ENCODE peak calls at places on chromosome 20, in seven cellular contexts. N, H, L, K, J, W and B are unnamed samples.

GRCh38 chr20:48049631-48050030 is 264.4 kb upstream of the SULF2 start:
- DNase-seq in N (no peak), H (no peak), L (no peak), K (no peak), J (no peak), W (no peak), B (no peak)

GRCh38 chr20:36273414-36274247 is 32.5 kb upstream of the DLGAP4 start:
- DNase-seq in N (no peak), H (no peak), L (no peak), K (no peak), J (no peak), W (no peak), B (no peak)

GRCh38 chr20:33803921-33804337 is 7.2 kb upstream of the CHMP4B start:
- DNase-seq in N (no peak), H (no peak), L (no peak), K (no peak), J (no peak), W (no peak), B (no peak)

GRCh38 chr20:47502801-47503239 is 1.1 kb downstream of the NCOA3 start:
- DNase-seq in N (no peak), H (no peak), L (no peak), K (no peak), J (no peak), W (no peak), B (peak; percentile 5)

GRCh38 chr20:17571153-17571527 is 1.3 kb downstream of the DSTN start:
- DNase-seq in N (no peak), H (no peak), L (no peak), K (no peak), J (no peak), W (no peak), B (no peak)

GRCh38 chr20:38395165-38395564 is 40.0 kb downstream of the SNHG17 start:
- DNase-seq in N (no peak), H (no peak), L (no peak), K (no peak), J (no peak), W (no peak), B (no peak)

GRCh38 chr20:46305331-46305972 is 2.8 kb downstream of the CDH22 start:
- DNase-seq in N (no peak), H (peak; percentile 41), L (no peak), K (no peak), J (no peak), W (no peak), B (peak; percentile 25)

GRCh38 chr20:35947489-35947888 is 6.8 kb downstream of the SCAND1 start:
- DNase-seq in N (no peak), H (no peak), L (no peak), K (no peak), J (no peak), W (no peak), B (no peak)

GRCh38 chr20:57582432-57583288 is 21.8 kb downstream of the PCK1 start:
- DNase-seq in N (no peak), H (no peak), L (no peak), K (no peak), J (peak; percentile 45), W (no peak), B (peak; percentile 71)

GRCh38 chr20:37394543-37395410 is 48.8 kb downstream of the SRC start:
- DNase-seq in N (no peak), H (no peak), L (no peak), K (no peak), J (peak; percentile 15), W (no peak), B (no peak)

GRCh38 chr20:63747622-63748355 is 8.2 kb downstream of the SLC2A4RG start:
- DNase-seq in N (peak; percentile 78), H (peak; percentile 25), L (no peak), K (no peak), J (peak; percentile 59), W (no peak), B (no peak)

GRCh38 chr20:35394271-35394670 is 17.5 kb downstream of the UQCC1 start:
- DNase-seq in N (no peak), H (no peak), L (no peak), K (no peak), J (no peak), W (no peak), B (no peak)

GRCh38 chr20:34066476-34067090 is 45.5 kb downstream of the EIF2S2 start:
- DNase-seq in N (no peak), H (no peak), L (no peak), K (no peak), J (no peak), W (no peak), B (no peak)

GRCh38 chr20:13526551-13526950 is 112.2 kb downstream of the TASP1 start:
- DNase-seq in N (no peak), H (no peak), L (no peak), K (no peak), J (no peak), W (no peak), B (no peak)

GRCh38 chr20:61814726-61815125 is 251.0 kb downstream of the TAF4 start:
- DNase-seq in N (no peak), H (no peak), L (no peak), K (no peak), J (peak; percentile 23), W (no peak), B (no peak)

GRCh38 chr20:4813839-4814695 is 92.4 kb downstream of the PRND start:
- DNase-seq in N (peak; percentile 71), H (no peak), L (peak; percentile 43), K (peak; percentile 91), J (peak; percentile 88), W (no peak), B (no peak)

GRCh38 chr20:36336838-36337478 is 30.8 kb downstream of the DLGAP4 start:
- DNase-seq in N (no peak), H (no peak), L (no peak), K (no peak), J (peak; percentile 41), W (no peak), B (no peak)

GRCh38 chr20:889110-889509 is 27.0 kb downstream of the ANGPT4 start:
- DNase-seq in N (no peak), H (no peak), L (no peak), K (no peak), J (no peak), W (no peak), B (no peak)

GRCh38 chr20:42370086-42370485 is 751.9 kb upstream of the CHD6 start:
- DNase-seq in N (no peak), H (no peak), L (no peak), K (no peak), J (no peak), W (no peak), B (no peak)

GRCh38 chr20:47710665-47711045 is 74.6 kb downstream of the SULF2 start:
- DNase-seq in N (no peak), H (no peak), L (no peak), K (no peak), J (no peak), W (no peak), B (no peak)

GRCh38 chr20:43977252-43977651 is 62.6 kb downstream of the TOX2 start:
- DNase-seq in N (peak; percentile 20), H (no peak), L (no peak), K (no peak), J (no peak), W (no peak), B (no peak)

GRCh38 chr20:4008877-4009276 is 6.5 kb downstream of the RNF24 start:
- DNase-seq in N (no peak), H (no peak), L (no peak), K (no peak), J (no peak), W (no peak), B (no peak)

GRCh38 chr20:62735331-62735821 is 26.7 kb downstream of the NTSR1 start:
- DNase-seq in N (no peak), H (peak; percentile 18), L (peak; percentile 5), K (no peak), J (no peak), W (no peak), B (no peak)

GRCh38 chr20:25177890-25178321 is 17.6 kb upstream of the ENTPD6 start:
- DNase-seq in N (no peak), H (no peak), L (no peak), K (no peak), J (no peak), W (no peak), B (peak; percentile 81)
- H3K27me3 ChIP-seq in N (no peaks in the 10 kb centered on the region), H (no peaks in the 10 kb centered on the region), L (no peaks in the 10 kb centered on the region), K (no peaks in the 10 kb centered on the region), J (no peaks in the 10 kb centered on the region), W (no peaks in the 10 kb centered on the region), B (no peaks in the 10 kb centered on the region)

DNA sequence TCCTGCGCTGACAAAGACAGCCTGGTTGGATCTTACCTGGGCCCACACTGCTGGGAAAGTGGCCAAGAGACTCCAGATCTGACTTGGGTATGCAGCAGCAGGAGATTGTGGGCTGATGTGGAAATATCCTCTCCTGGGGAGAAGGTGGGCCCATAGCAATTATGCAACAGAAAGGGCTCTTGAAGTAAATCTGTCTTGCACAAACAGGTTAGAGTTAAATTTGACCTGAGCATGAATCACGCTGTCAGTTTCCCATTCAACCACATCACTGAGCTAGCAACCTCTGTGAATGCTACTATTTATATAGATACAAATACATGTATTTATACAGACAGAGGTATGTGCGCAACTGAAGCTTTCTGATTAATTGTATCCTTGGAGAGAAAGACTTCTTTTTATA is 28.3 kb upstream of the PDYN start:
- DNase-seq in N (no peak), H (no peak), L (no peak), K (no peak), J (no peak), W (no peak), B (no peak)
- TF ChIP-seq POLR2A in N (no peak), H (no peak), L (no peak), K (no peak), J (no peak), W (no peak), B (no peak)

GRCh38 chr20:16240355-16240754 is 332.9 kb downstream of the KIF16B start:
- DNase-seq in N (no peak), H (no peak), L (no peak), K (no peak), J (no peak), W (no peak), B (no peak)

GRCh38 chr20:16241911-16242310 is 331.3 kb downstream of the KIF16B start:
- DNase-seq in N (peak; percentile 4), H (no peak), L (no peak), K (no peak), J (no peak), W (no peak), B (no peak)

DNA sequence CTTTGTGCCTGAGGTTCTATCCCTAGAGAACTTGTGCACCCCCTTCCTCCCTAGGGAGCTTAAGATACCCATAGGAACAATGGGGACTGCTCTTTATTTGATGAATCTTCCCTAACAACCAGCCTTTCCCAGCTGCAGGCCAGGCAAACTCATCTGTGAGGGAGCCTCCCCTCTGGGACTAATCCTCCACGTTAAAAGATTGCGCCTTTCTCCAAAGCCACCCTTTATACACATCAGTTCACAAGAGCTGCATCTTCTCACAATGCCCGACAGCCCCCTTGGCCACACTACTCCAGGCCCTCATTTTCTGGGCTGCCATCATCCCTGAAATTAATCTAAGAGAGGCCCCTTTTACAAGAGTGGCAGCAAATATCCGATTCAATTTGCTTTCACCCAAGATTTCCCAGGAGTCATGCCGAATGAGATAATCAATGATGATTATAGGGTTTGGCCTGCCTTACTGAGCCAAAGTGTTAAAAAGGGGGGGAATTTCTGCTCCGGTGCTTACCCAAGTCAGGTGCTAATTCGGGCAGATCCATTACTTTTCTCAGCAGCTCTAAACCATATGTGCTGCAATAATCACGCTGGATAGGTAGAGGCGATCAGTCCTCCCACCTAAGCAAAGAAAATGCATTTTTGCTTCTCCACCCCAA is 336.5 kb downstream of the KIF16B start:
- DNase-seq in N (no peak), H (no peak), L (no peak), K (no peak), J (no peak), W (no peak), B (no peak)
- H3K9me3 ChIP-seq in N (no peaks in the 10 kb centered on the region), H (peaks cover 15% of the 10 kb centered on the region), L (no peaks in the 10 kb centered on the region), K (no peaks in the 10 kb centered on the region), J (peaks cover 25% of the 10 kb centered on the region), W (peaks cover 21% of the 10 kb centered on the region), B (no peaks in the 10 kb centered on the region)

GRCh38 chr20:14848806-14849205 is 511.4 kb upstream of the FLRT3 start:
- DNase-seq in N (no peak), H (no peak), L (no peak), K (no peak), J (no peak), W (no peak), B (no peak)
- H3K27me3 ChIP-seq in N (no peaks in the 10 kb centered on the region), H (no peaks in the 10 kb centered on the region), L (no peaks in the 10 kb centered on the region), K (no peaks in the 10 kb centered on the region), J (no peaks in the 10 kb centered on the region), W (no peaks in the 10 kb centered on the region), B (no peaks in the 10 kb centered on the region)